ENCODE peak calls at places on chromosome 15, in six cellular contexts. Q is RWPE1, D is kidney tubule cell, E is AG08396, U is chondrocyte, C is T-helper 17 cell. S is an unnamed sample.

GRCh38 chr15:23484870-23485269 is 37.8 kb upstream of the GOLGA6L2 start:
- DNase-seq in Q (no peak), D (peak), E (no peak), U (no peak), C (no peak), S (no peak)

GRCh38 chr15:57114070-57114469 is 195.6 kb downstream of the TCF12 start:
- DNase-seq in Q (no peak), D (peak), E (no peak), U (no peak), C (no peak), S (no peak)

GRCh38 chr15:22989576-22990477 is 9.7 kb upstream of the CYFIP1 start:
- DNase-seq in Q (no peak), D (peak), E (peak), U (no peak), C (no peak), S (no peak)

GRCh38 chr15:79673416-79674123 is 223.2 kb downstream of the MTHFS start:
- DNase-seq in Q (peak), D (peak), E (no peak), U (no peak), C (no peak), S (no peak)

GRCh38 chr15:56734013-56734625 is 810 bp upstream of the ZNF280D start:
- DNase-seq in Q (no peak), D (no peak), E (no peak), U (no peak), C (no peak), S (no peak)

GRCh38 chr15:88480981-88481380 is 13.5 kb downstream of the MRPS11 start:
- DNase-seq in Q (no peak), D (no peak), E (no peak), U (no peak), C (no peak), S (no peak)

GRCh38 chr15:31367730-31368344 is 41.2 kb downstream of the KLF13 start:
- DNase-seq in Q (no peak), D (peak), E (no peak), U (no peak), C (no peak), S (no peak)

GRCh38 chr15:71679223-71680078 is 130.9 kb upstream of the NR2E3 start:
- DNase-seq in Q (no peak), D (no peak), E (no peak), U (no peak), C (no peak), S (no peak)

GRCh38 chr15:28991236-28992171 is 105.7 kb downstream of the APBA2 start:
- DNase-seq in Q (no peak), D (no peak), E (no peak), U (no peak), C (no peak), S (peak)

GRCh38 chr15:67033521-67033920 is 31.9 kb upstream of the SMAD3 start:
- DNase-seq in Q (no peak), D (no peak), E (no peak), U (no peak), C (no peak), S (no peak)

S was measured in nucleus accumbens.